ENCODE peak calls at places on chromosome 1, in ten cellular contexts. E, J, O, D, W, H, F, K, X and I are unnamed samples.

GRCh38 chr1:228282329-228283042 is 74.6 kb downstream of the OBSCN start:
- DNase-seq in E (peak; percentile 10), J (no peak), O (peak; percentile 14), D (no peak), W (no peak), H (no peak), F (no peak), K (no peak), X (peak; percentile 62), I (no peak)

GRCh38 chr1:35925741-35926140 is 5.2 kb upstream of the AGO3 start:
- DNase-seq in E (no peak), J (no peak), O (peak; percentile 73), D (no peak), W (no peak), H (no peak), F (no peak), K (no peak), X (peak; percentile 69), I (no peak)

GRCh38 chr1:192088496-192088895 is 69.8 kb upstream of the RGS18 start:
- DNase-seq in E (no peak), J (no peak), O (no peak), D (no peak), W (no peak), H (no peak), F (no peak), K (no peak), X (no peak), I (no peak)

GRCh38 chr1:214844319-214844718 is 238.2 kb upstream of the KCNK2 start:
- DNase-seq in E (no peak), J (no peak), O (no peak), D (no peak), W (no peak), H (no peak), F (no peak), K (no peak), X (no peak), I (no peak)

GRCh38 chr1:31551206-31551605 is 25.1 kb upstream of the TINAGL1 start:
- DNase-seq in E (no peak), J (no peak), O (no peak), D (no peak), W (no peak), H (no peak), F (no peak), K (no peak), X (no peak), I (no peak)

GRCh38 chr1:171756856-171757255 is 15.0 kb upstream of the VAMP4 start:
- DNase-seq in E (no peak), J (no peak), O (no peak), D (no peak), W (no peak), H (no peak), F (no peak), K (no peak), X (no peak), I (no peak)

GRCh38 chr1:227757781-227758180 is 22.5 kb downstream of the SNAP47 start:
- DNase-seq in E (no peak), J (no peak), O (no peak), D (no peak), W (no peak), H (no peak), F (no peak), K (no peak), X (no peak), I (no peak)

GRCh38 chr1:108513114-108513513 is 46.8 kb upstream of the EEIG2 start:
- DNase-seq in E (no peak), J (no peak), O (no peak), D (no peak), W (no peak), H (no peak), F (no peak), K (no peak), X (no peak), I (no peak)